ENCODE peak calls at places on chromosomes 11 and 22, in five cellular contexts. One of them, this sample, is unnamed.

GRCh38 chr11:114135737-114136151 is 76.2 kb downstream of the ZBTB16 start:
- DNase-seq in uterus: no peak
- DNase-seq in IMR-90: no peak
- DNase-seq in AG04450: no peak
- DNase-seq in Karpas-422: no peak
- DNase-seq in this sample: no peak

GRCh38 chr11:130666781-130667251 is 218.4 kb downstream of the ADAMTS15 start:
- DNase-seq in uterus: no peak
- DNase-seq in Karpas-422: no peak
- DNase-seq in AG04450: no peak
- DNase-seq in IMR-90: peak
- DNase-seq in this sample: no peak

GRCh38 chr11:78220218-78221157 is 31.8 kb downstream of the USP35 start:
- DNase-seq in IMR-90: no peak
- DNase-seq in AG04450: no peak
- DNase-seq in Karpas-422: no peak
- DNase-seq in uterus: no peak
- DNase-seq in this sample: no peak

GRCh38 chr22:37626144-37626543 is 13.3 kb upstream of the SH3BP1 start:
- DNase-seq in AG04450: no peak
- DNase-seq in uterus: peak
- DNase-seq in IMR-90: peak
- DNase-seq in Karpas-422: no peak
- DNase-seq in this sample: no peak

GRCh38 chr11:112412383-112412782 is 151.7 kb upstream of the PLET1 start:
- DNase-seq in IMR-90: no peak
- DNase-seq in uterus: no peak
- DNase-seq in Karpas-422: no peak
- DNase-seq in AG04450: no peak
- DNase-seq in this sample: peak

GRCh38 chr11:27201454-27202302 is 161.1 kb downstream of the BBOX1 start:
- DNase-seq in AG04450: no peak
- DNase-seq in uterus: peak
- DNase-seq in Karpas-422: no peak
- DNase-seq in IMR-90: peak
- DNase-seq in this sample: peak

GRCh38 chr22:37223965-37224551 is 11.8 kb upstream of the SSTR3 start:
- DNase-seq in AG04450: no peak
- DNase-seq in uterus: no peak
- DNase-seq in Karpas-422: no peak
- DNase-seq in IMR-90: no peak
- DNase-seq in this sample: no peak

GRCh38 chr22:26674211-26675190 is 17.1 kb downstream of the MIAT start:
- DNase-seq in AG04450: no peak
- DNase-seq in Karpas-422: peak
- DNase-seq in IMR-90: no peak
- DNase-seq in uterus: no peak
- DNase-seq in this sample: peak

GRCh38 chr11:66476173-66476840 is 3.9 kb upstream of the DPP3 start:
- DNase-seq in uterus: no peak
- DNase-seq in IMR-90: no peak
- DNase-seq in AG04450: no peak
- DNase-seq in Karpas-422: no peak
- DNase-seq in this sample: no peak

GRCh38 chr22:30574095-30574981 is at the start of gene GAL3ST1:
- DNase-seq in IMR-90: no peak
- DNase-seq in uterus: no peak
- DNase-seq in Karpas-422: no peak
- DNase-seq in AG04450: no peak
- DNase-seq in this sample: no peak

GRCh38 chr11:22670803-22671202 is 4.4 kb downstream of the GAS2 start:
- DNase-seq in AG04450: no peak
- DNase-seq in Karpas-422: peak
- DNase-seq in IMR-90: peak
- DNase-seq in uterus: no peak
- DNase-seq in this sample: peak

GRCh38 chr11:66701432-66702240 is 23.9 kb upstream of the RBM4B start:
- DNase-seq in AG04450: no peak
- DNase-seq in uterus: no peak
- DNase-seq in Karpas-422: no peak
- DNase-seq in IMR-90: no peak
- DNase-seq in this sample: no peak

GRCh38 chr11:131914299-131914902 is 544.0 kb downstream of the NTM start:
- DNase-seq in AG04450: no peak
- DNase-seq in uterus: no peak
- DNase-seq in Karpas-422: no peak
- DNase-seq in IMR-90: peak
- DNase-seq in this sample: peak

GRCh38 chr11:120566176-120566575 is 54.6 kb downstream of the GRIK4 start:
- DNase-seq in uterus: no peak
- DNase-seq in IMR-90: peak
- DNase-seq in AG04450: no peak
- DNase-seq in Karpas-422: no peak
- DNase-seq in this sample: peak

GRCh38 chr11:116697011-116697410 is 75.8 kb downstream of the BUD13 start:
- DNase-seq in IMR-90: no peak
- DNase-seq in uterus: no peak
- DNase-seq in AG04450: no peak
- DNase-seq in Karpas-422: no peak
- DNase-seq in this sample: peak

GRCh38 chr11:69104856-69105395 is 50.8 kb upstream of the SMIM38 start:
- DNase-seq in IMR-90: no peak
- DNase-seq in AG04450: no peak
- DNase-seq in Karpas-422: no peak
- DNase-seq in uterus: no peak
- DNase-seq in this sample: no peak

GRCh38 chr11:122617297-122617696 is 38.2 kb upstream of the UBASH3B start:
- DNase-seq in uterus: no peak
- DNase-seq in AG04450: no peak
- DNase-seq in IMR-90: peak
- DNase-seq in Karpas-422: no peak
- DNase-seq in this sample: peak

GRCh38 chr22:32023251-32023827 is 19.7 kb upstream of the SLC5A1 start:
- DNase-seq in IMR-90: no peak
- DNase-seq in Karpas-422: no peak
- DNase-seq in AG04450: no peak
- DNase-seq in uterus: no peak
- DNase-seq in this sample: peak

GRCh38 chr11:95831198-95831883 is 41.0 kb downstream of the CEP57 start:
- DNase-seq in Karpas-422: peak
- DNase-seq in AG04450: peak
- DNase-seq in IMR-90: peak
- DNase-seq in uterus: no peak
- DNase-seq in this sample: peak

GRCh38 chr11:17508816-17509215 is 32.2 kb upstream of the ABCC8 start:
- DNase-seq in IMR-90: no peak
- DNase-seq in AG04450: no peak
- DNase-seq in Karpas-422: no peak
- DNase-seq in uterus: no peak
- DNase-seq in this sample: no peak

GRCh38 chr11:96035031-96035743 is 111.3 kb upstream of the MTMR2 start:
- DNase-seq in IMR-90: no peak
- DNase-seq in AG04450: no peak
- DNase-seq in uterus: no peak
- DNase-seq in Karpas-422: no peak
- DNase-seq in this sample: no peak

GRCh38 chr11:15985127-15985862 is 371.1 kb downstream of the SOX6 start:
- DNase-seq in Karpas-422: no peak
- DNase-seq in IMR-90: no peak
- DNase-seq in AG04450: no peak
- DNase-seq in uterus: no peak
- DNase-seq in this sample: no peak

GRCh38 chr22:50473088-50473487 is 1.7 kb downstream of the SBF1 start:
- DNase-seq in uterus: no peak
- DNase-seq in Karpas-422: peak
- DNase-seq in AG04450: no peak
- DNase-seq in IMR-90: no peak
- DNase-seq in this sample: peak

GRCh38 chr22:19056951-19057401 is 65.2 kb downstream of the DGCR2 start:
- DNase-seq in Karpas-422: no peak
- DNase-seq in uterus: peak
- DNase-seq in IMR-90: no peak
- DNase-seq in AG04450: no peak
- DNase-seq in this sample: no peak

GRCh38 chr11:71336996-71337772 is 84.8 kb upstream of the SHANK2 start:
- DNase-seq in uterus: no peak
- DNase-seq in AG04450: no peak
- DNase-seq in Karpas-422: no peak
- DNase-seq in IMR-90: no peak
- DNase-seq in this sample: no peak

GRCh38 chr22:43841742-43842141 is 20.6 kb downstream of the SULT4A1 start:
- DNase-seq in IMR-90: no peak
- DNase-seq in uterus: no peak
- DNase-seq in AG04450: no peak
- DNase-seq in Karpas-422: no peak
- DNase-seq in this sample: no peak

GRCh38 chr22:26054846-26055245 is 114.4 kb upstream of the SEZ6L start:
- DNase-seq in uterus: no peak
- DNase-seq in AG04450: no peak
- DNase-seq in Karpas-422: no peak
- DNase-seq in IMR-90: no peak
- DNase-seq in this sample: no peak

GRCh38 chr22:25990940-25991339 is 178.3 kb upstream of the SEZ6L start:
- DNase-seq in Karpas-422: no peak
- DNase-seq in IMR-90: no peak
- DNase-seq in uterus: no peak
- DNase-seq in AG04450: no peak
- DNase-seq in this sample: no peak

GRCh38 chr11:64341851-64342791 is 2.1 kb downstream of the CCDC88B start:
- DNase-seq in Karpas-422: peak
- DNase-seq in IMR-90: peak
- DNase-seq in AG04450: peak
- DNase-seq in uterus: peak
- DNase-seq in this sample: peak

DNA sequence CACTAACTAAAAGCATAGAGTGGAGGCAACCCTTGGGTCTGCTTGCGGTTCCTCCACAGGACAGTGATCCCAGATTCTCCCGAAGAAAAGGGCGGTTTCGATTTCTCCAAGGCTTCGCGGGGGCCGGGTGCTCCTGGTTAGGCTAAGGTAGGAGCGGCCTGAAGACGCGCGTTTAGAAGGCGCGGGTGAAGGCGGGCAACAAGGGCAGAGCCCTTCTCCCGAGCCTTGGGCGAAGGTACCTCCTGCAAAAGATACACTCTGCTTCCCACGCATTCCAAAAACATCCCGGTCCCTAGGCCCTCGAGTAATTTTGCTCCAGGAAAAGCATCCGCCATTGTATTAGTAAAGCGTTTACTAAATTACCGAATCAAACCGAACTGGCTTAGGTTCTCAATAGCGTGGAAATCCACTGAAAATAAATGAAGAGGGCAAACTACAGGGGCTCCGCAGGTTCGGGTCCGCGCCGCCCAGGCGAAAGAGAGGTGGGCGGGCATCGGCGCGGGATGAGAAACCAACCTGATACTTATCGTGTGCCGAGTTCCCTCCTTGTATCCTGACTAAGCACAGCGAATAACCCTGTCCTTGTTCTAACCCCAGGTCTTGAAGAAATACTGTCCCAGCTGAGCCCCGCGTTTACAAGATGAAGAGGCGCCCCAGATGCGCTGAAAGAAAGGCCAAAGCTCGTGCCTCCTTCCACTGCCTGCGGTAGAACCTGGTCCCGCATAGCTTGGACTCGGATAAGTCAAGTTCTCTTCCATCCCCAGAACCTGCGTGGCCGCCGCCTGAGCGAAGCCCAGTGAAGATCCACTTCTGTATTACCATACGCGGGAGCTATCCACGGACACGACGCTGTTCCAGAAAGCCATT is 1.9 kb downstream of the WT1 start:
- DNase-seq in Karpas-422: no peak
- DNase-seq in AG04450: no peak
- DNase-seq in IMR-90: no peak
- DNase-seq in uterus: no peak
- DNase-seq in this sample: no peak
- H3K4me3 ChIP-seq in Karpas-422: no peak
- H3K4me3 ChIP-seq in AG04450: peak
- H3K4me3 ChIP-seq in IMR-90: peak
- H3K4me3 ChIP-seq in uterus: peak
- H3K4me3 ChIP-seq in this sample: no peak

DNA sequence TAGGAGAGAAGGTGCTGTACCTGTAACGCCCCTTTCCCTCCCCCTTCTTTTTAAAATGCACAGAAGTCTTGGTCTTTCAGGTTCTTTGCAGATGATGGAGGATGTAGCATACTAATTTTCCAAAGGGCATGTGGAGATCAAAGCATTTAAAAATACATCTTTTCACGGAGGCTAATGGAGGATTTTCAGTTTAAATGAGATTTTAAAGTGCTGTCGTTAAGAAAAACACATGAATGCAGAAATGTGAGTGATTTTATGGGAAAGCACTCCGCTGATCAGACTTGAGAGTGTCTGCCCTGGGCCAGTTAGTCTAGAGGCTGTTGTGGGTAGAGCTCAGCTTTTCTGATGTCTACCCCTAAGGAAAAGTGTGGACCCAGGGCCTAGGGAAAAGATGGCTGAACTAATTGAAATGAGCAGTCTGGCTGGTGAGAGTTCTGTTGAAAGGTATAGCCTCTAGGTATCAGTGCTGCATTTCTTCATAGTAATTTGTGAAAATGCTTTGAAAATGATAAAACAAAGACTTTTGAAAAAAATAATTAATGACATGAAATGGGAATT is 2.5 kb downstream of the AMOTL1 start:
- DNase-seq in IMR-90: no peak
- DNase-seq in AG04450: no peak
- DNase-seq in Karpas-422: no peak
- DNase-seq in uterus: no peak
- DNase-seq in this sample: no peak
- H3K4me3 ChIP-seq in IMR-90: peak
- H3K4me3 ChIP-seq in AG04450: peak
- H3K4me3 ChIP-seq in Karpas-422: no peak
- H3K4me3 ChIP-seq in uterus: peak
- H3K4me3 ChIP-seq in this sample: peak

DNA sequence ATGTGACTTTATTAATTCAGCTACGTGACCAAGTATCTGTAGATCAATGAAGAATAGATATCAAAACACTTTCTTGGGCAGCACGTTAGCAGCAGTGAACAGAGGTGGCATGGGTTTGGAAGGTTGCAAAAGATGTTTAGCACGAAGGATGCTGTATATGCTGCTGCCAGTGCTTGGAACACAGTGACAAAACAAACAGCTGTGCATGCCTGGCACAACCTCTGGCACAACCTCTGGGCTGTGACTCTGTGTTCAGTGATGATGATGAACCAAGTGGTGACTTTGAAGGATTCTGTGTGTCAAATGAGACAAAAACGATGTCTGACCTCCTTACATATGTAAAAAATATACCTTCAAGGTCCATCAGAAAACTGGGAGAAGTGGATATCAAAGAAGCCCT is 104.7 kb downstream of the TBC1D22A start:
- DNase-seq in AG04450: no peak
- DNase-seq in Karpas-422: no peak
- DNase-seq in uterus: no peak
- DNase-seq in IMR-90: no peak
- DNase-seq in this sample: no peak
- H3K4me3 ChIP-seq in AG04450: no peak
- H3K4me3 ChIP-seq in Karpas-422: no peak
- H3K4me3 ChIP-seq in uterus: no peak
- H3K4me3 ChIP-seq in IMR-90: no peak
- H3K4me3 ChIP-seq in this sample: no peak

GRCh38 chr11:124758355-124759267 is 3.5 kb downstream of the ESAM start:
- DNase-seq in AG04450: no peak
- DNase-seq in uterus: peak
- DNase-seq in Karpas-422: peak
- DNase-seq in IMR-90: peak
- DNase-seq in this sample: peak
- H3K4me3 ChIP-seq in AG04450: peak
- H3K4me3 ChIP-seq in uterus: no peak
- H3K4me3 ChIP-seq in Karpas-422: no peak
- H3K4me3 ChIP-seq in IMR-90: peak
- H3K4me3 ChIP-seq in this sample: peak

GRCh38 chr22:35915477-35916013 is 113.1 kb downstream of the RBFOX2 start:
- DNase-seq in uterus: no peak
- DNase-seq in AG04450: no peak
- DNase-seq in IMR-90: peak
- DNase-seq in Karpas-422: no peak
- DNase-seq in this sample: peak
- H3K4me3 ChIP-seq in uterus: no peak
- H3K4me3 ChIP-seq in AG04450: peak
- H3K4me3 ChIP-seq in IMR-90: peak
- H3K4me3 ChIP-seq in Karpas-422: no peak
- H3K4me3 ChIP-seq in this sample: peak